ENCODE peak calls at places on chromosomes 16 and 17, in seven cellular contexts. G is mucosa of descending colon, P is cardiac fibroblast, B is GM23338, I is hepatocyte, C is colonic mucosa, O is mammary epithelial cell. Q is an unnamed sample.

GRCh38 chr16:2468725-2469398 is 2.2 kb upstream of the NTN3 start:
- DNase-seq in P (no peak), G (no peak), I (no peak), C (no peak), O (no peak), B (peak; percentile 42), Q (no peak)

GRCh38 chr17:7218166-7218565 is 1.5 kb downstream of the DLG4 start:
- DNase-seq in I (no peak), P (no peak), B (no peak), C (no peak), O (no peak), G (no peak), Q (no peak)

GRCh38 chr17:39929657-39930407 is 2.3 kb downstream of the LRRC3C start:
- DNase-seq in B (no peak), P (peak; percentile 75), C (no peak), O (peak; percentile 58), I (no peak), G (no peak), Q (peak; percentile 83)

GRCh38 chr16:325375-326155 is 27.0 kb downstream of the AXIN1 start:
- DNase-seq in P (no peak), O (no peak), I (no peak), G (peak; percentile 54), B (no peak), C (no peak), Q (no peak)

GRCh38 chr16:59696495-59696894 is 962.4 kb upstream of the GOT2 start:
- DNase-seq in O (no peak), P (no peak), I (no peak), G (no peak), C (no peak), B (no peak), Q (no peak)

GRCh38 chr17:73250851-73251640 is 10.6 kb downstream of the CPSF4L start:
- DNase-seq in C (no peak), O (no peak), P (no peak), B (no peak), G (no peak), I (no peak), Q (no peak)

GRCh38 chr17:59764292-59764741 is 56.9 kb downstream of the VMP1 start:
- DNase-seq in G (no peak), P (no peak), O (peak; percentile 67), I (no peak), C (no peak), B (no peak), Q (peak; percentile 83)

GRCh38 chr17:17941015-17941414 is 31.2 kb downstream of the TOM1L2 start:
- DNase-seq in C (no peak), G (no peak), P (no peak), B (no peak), O (no peak), I (no peak), Q (no peak)

GRCh38 chr16:3283525-3284447 is 495 bp downstream of the ZNF263 start:
- DNase-seq in I (no peak), O (peak; percentile 18), G (no peak), B (peak; percentile 36), P (no peak), C (no peak), Q (peak; percentile 4)

GRCh38 chr16:22967696-22968095 is 153.7 kb downstream of the HS3ST2 start:
- DNase-seq in G (no peak), B (no peak), I (no peak), O (no peak), P (no peak), C (no peak), Q (no peak)

GRCh38 chr16:46690281-46691178 is 1.1 kb downstream of the ORC6 start:
- DNase-seq in C (peak; percentile 27), P (peak; percentile 53), B (no peak), G (peak; percentile 56), I (peak; percentile 74), O (no peak), Q (peak; percentile 23)

GRCh38 chr16:84181144-84181915 is 5.5 kb downstream of the TAF1C start:
- DNase-seq in O (no peak), C (no peak), P (no peak), B (no peak), I (no peak), G (no peak), Q (no peak)

GRCh38 chr16:1971678-1972489 is at the start of gene TBL3:
- DNase-seq in B (peak; percentile 96), G (peak; percentile 97), I (peak; percentile 96), P (peak; percentile 95), C (peak; percentile 93), O (peak; percentile 94), Q (peak; percentile 96)

GRCh38 chr17:68344701-68345136 is 53.4 kb downstream of the ARSG start:
- DNase-seq in B (no peak), P (no peak), C (no peak), O (no peak), G (peak; percentile 29), I (no peak), Q (no peak)

GRCh38 chr17:16817201-16817600 is 127.2 kb downstream of the CCDC144A start:
- DNase-seq in C (no peak), B (no peak), I (no peak), G (no peak), P (no peak), O (no peak), Q (no peak)

GRCh38 chr17:44473367-44473766 is 29.8 kb downstream of the GPATCH8 start:
- DNase-seq in G (no peak), O (no peak), C (no peak), P (no peak), B (no peak), I (no peak), Q (no peak)

GRCh38 chr16:3094289-3095027 is 4.6 kb downstream of the ZSCAN10 start:
- DNase-seq in G (no peak), I (no peak), B (peak; percentile 86), O (peak; percentile 37), C (peak; percentile 67), P (peak; percentile 62), Q (peak; percentile 27)

GRCh38 chr17:38460716-38461650 is 32.7 kb downstream of the ARHGAP23 start:
- DNase-seq in I (no peak), C (no peak), P (no peak), G (no peak), B (no peak), O (no peak), Q (no peak)

GRCh38 chr17:66949501-66949900 is 15.0 kb upstream of the CACNG4 start:
- DNase-seq in I (no peak), G (no peak), C (no peak), B (no peak), P (no peak), O (peak; percentile 33), Q (no peak)

GRCh38 chr16:31242197-31242596 is 17.6 kb upstream of the ITGAM start:
- DNase-seq in O (peak; percentile 18), C (no peak), G (no peak), I (no peak), P (peak; percentile 40), B (no peak), Q (no peak)

GRCh38 chr17:59105852-59106462 is 723 bp downstream of the TRIM37 start:
- DNase-seq in I (peak; percentile 54), B (peak; percentile 61), G (peak; percentile 82), O (peak; percentile 75), C (peak; percentile 80), P (peak; percentile 56), Q (peak; percentile 31)

GRCh38 chr16:82016268-82016667 is 5.0 kb upstream of the SDR42E1 start:
- DNase-seq in G (no peak), B (peak; percentile 70), P (peak; percentile 23), C (peak; percentile 54), I (peak; percentile 25), O (peak; percentile 36), Q (peak; percentile 84)

GRCh38 chr17:81840826-81841778 is 6.3 kb upstream of the PPP1R27 start:
- DNase-seq in O (peak; percentile 87), C (no peak), B (peak; percentile 37), I (no peak), P (no peak), G (no peak), Q (no peak)

GRCh38 chr17:80478487-80479245 is 2.3 kb upstream of the NPTX1 start:
- DNase-seq in P (no peak), B (peak; percentile 78), C (no peak), O (no peak), I (no peak), G (no peak), Q (no peak)

GRCh38 chr17:80476877-80477646 is 655 bp upstream of the NPTX1 start:
- DNase-seq in B (no peak), I (no peak), G (no peak), P (no peak), O (no peak), C (no peak), Q (no peak)

GRCh38 chr17:80475949-80476876 is at the start of gene NPTX1:
- DNase-seq in P (no peak), I (peak; percentile 66), G (no peak), C (no peak), B (peak; percentile 49), O (no peak), Q (no peak)

GRCh38 chr17:80479246-80479566 is 2.8 kb upstream of the NPTX1 start:
- DNase-seq in P (no peak), C (no peak), B (no peak), I (no peak), O (no peak), G (no peak), Q (no peak)

GRCh38 chr17:80477647-80478478 is 1.5 kb upstream of the NPTX1 start:
- DNase-seq in B (peak; percentile 82), O (peak; percentile 35), G (no peak), I (peak; percentile 83), C (no peak), P (peak; percentile 52), Q (peak; percentile 36)
- TF ChIP-seq CTCF in B (peak; percentile 23), O (peak; percentile 18), G (no peak), I (peak; percentile 69), C (no peak), P (peak; percentile 56), Q (peak; percentile 69)

GRCh38 chr16:17566656-17567450 is 96.1 kb upstream of the XYLT1 start:
- DNase-seq in I (no peak), B (no peak), O (no peak), P (no peak), C (no peak), G (no peak), Q (no peak)
- H3K4me3 ChIP-seq in I (no peak overlapping the region), B (no peak overlapping the region), O (no peak overlapping the region), P (no peak overlapping the region), C (no peak overlapping the region), G (no peak overlapping the region), Q (no peak overlapping the region)

GRCh38 chr16:68235105-68235881 is 634 bp downstream of the ESRP2 start:
- DNase-seq in I (peak; percentile 81), G (peak; percentile 71), P (no peak), O (peak; percentile 75), B (peak; percentile 75), C (peak; percentile 56), Q (no peak)
- TF ChIP-seq CTCF in I (peak; percentile 29), G (no peak), P (no peak), O (peak; percentile 5), B (no peak), C (no peak), Q (no peak)

DNA sequence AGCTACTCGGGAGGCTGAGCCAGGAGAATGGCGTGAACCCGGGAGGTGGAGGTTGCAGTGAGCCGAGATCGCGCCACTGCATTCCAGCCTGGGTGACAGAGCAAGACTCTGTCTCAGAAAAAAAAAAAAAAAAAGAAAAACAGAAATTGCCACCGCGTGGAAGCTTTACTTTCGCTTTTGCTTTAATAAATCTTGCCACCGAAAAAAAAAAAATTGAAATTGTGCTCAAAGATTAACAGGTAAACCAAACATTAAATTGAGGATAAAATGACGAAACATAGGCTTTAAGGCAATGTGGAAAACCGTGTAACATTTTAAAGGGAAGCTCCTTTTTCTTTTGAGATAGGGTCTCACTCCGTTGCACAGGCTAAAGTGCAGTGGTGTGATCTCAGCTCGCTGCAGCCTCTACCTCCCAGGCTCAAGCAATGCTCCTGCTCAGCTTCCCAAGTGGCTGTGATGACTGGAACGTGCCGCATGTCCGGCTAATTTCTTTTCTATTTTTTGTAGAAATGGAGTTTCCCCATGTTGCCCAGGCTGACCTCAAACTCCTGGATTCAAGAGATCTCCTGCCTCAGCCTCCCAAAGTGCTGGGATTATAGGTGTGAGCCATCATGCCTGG is 40.1 kb downstream of the ZNF276 start:
- DNase-seq in P (no peak), G (no peak), B (no peak), O (no peak), C (no peak), I (no peak), Q (no peak)
- H3K4me3 ChIP-seq in P (no peak overlapping the region), G (no peak overlapping the region), B (no peak overlapping the region), O (no peak overlapping the region), C (no peak overlapping the region), I (no peak overlapping the region), Q (no peak overlapping the region)